ENCODE peak calls at places on chromosomes 4 and X, in five cellular contexts. R is H54, L is GM04503, C is astrocyte of the spinal cord, V is WERI-Rb-1. T is an unnamed sample.

GRCh38 chr4:94595880-94596483 is 144.2 kb downstream of the PDLIM5 start:
- DNase-seq in R (no peak), L (no peak), C (peak; percentile 72), V (no peak), T (no peak)

GRCh38 chr4:149738156-149738555 is 77.5 kb downstream of the IQCM start:
- DNase-seq in R (no peak), L (no peak), C (no peak), V (no peak), T (no peak)

GRCh38 chr4:121648518-121648917 is 48.3 kb downstream of the ANXA5 start:
- DNase-seq in R (no peak), L (peak; percentile 23), C (no peak), V (no peak), T (no peak)

GRCh38 chr4:173243321-173243720 is 74.7 kb downstream of the GALNT7 start:
- DNase-seq in R (no peak), L (peak; percentile 21), C (peak; percentile 64), V (no peak), T (no peak)

GRCh38 chrX:49102221-49102620 is 21.3 kb downstream of the GPKOW start:
- DNase-seq in R (no peak), L (no peak), C (no peak), V (no peak), T (no peak)

GRCh38 chr4:123398803-123399637 is 2.4 kb downstream of the SPRY1 start:
- DNase-seq in R (no peak), L (no peak), C (peak; percentile 78), V (peak; percentile 54), T (peak; percentile 54)

GRCh38 chrX:1249101-1249887 is 19.3 kb upstream of the CSF2RA start:
- DNase-seq in R (peak; percentile 55), L (peak; percentile 10), C (no peak), V (peak; percentile 28), T (peak; percentile 64)

GRCh38 chr4:10003666-10004065 is 17.6 kb downstream of the SLC2A9 start:
- DNase-seq in R (no peak), L (no peak), C (no peak), V (no peak), T (no peak)

GRCh38 chr4:72977936-72978485 is 91.5 kb downstream of the COX18 start:
- DNase-seq in R (no peak), L (no peak), C (peak; percentile 75), V (no peak), T (no peak)

GRCh38 chr4:69735119-69735518 is 25.3 kb downstream of the SULT1B1 start:
- DNase-seq in R (no peak), L (no peak), C (no peak), V (no peak), T (no peak)

GRCh38 chr4:3311095-3311372 is 18.2 kb downstream of the RGS12 start:
- DNase-seq in R (no peak), L (no peak), C (no peak), V (no peak), T (no peak)